ENCODE peak calls at places on chromosomes 5 and 9, in five cellular contexts. V, B, P, Z and K are unnamed samples.

GRCh38 chr9:121888438-121888775 is 204.7 kb downstream of the TTLL11 start:
- DNase-seq in P (peak), B (no peak), Z (no peak), V (no peak), K (peak)

GRCh38 chr5:139684881-139685749 is 37.0 kb downstream of the CXXC5 start:
- DNase-seq in V (no peak), Z (no peak), P (no peak), B (peak), K (no peak)

GRCh38 chr9:94014845-94015244 is 59.7 kb upstream of the BARX1 start:
- DNase-seq in V (peak), Z (peak), P (no peak), B (no peak), K (no peak)

GRCh38 chr9:110744753-110745522 is 76.3 kb downstream of the MUSK start:
- DNase-seq in Z (peak), P (peak), V (no peak), B (no peak), K (peak)

GRCh38 chr9:124210697-124211096 is 47.1 kb upstream of the NEK6 start:
- DNase-seq in B (no peak), P (peak), Z (no peak), V (no peak), K (no peak)

GRCh38 chr9:70340572-70340971 is 73.9 kb downstream of the KLF9 start:
- DNase-seq in V (no peak), Z (peak), P (peak), B (no peak), K (peak)

GRCh38 chr9:7042124-7042523 is 284.4 kb downstream of the KDM4C start:
- DNase-seq in B (no peak), V (no peak), Z (no peak), P (no peak), K (no peak)

GRCh38 chr5:307306-307705 is 14.2 kb upstream of the AHRR start:
- DNase-seq in P (no peak), Z (no peak), V (no peak), B (no peak), K (no peak)

GRCh38 chr9:29208670-29209069 is 1635.4 kb upstream of the C9orf72 start:
- DNase-seq in B (no peak), Z (no peak), V (no peak), P (no peak), K (no peak)

GRCh38 chr5:68406767-68407232 is 191.2 kb downstream of the PIK3R1 start:
- DNase-seq in V (no peak), B (no peak), Z (peak), P (no peak), K (no peak)

GRCh38 chr5:126780165-126780827 is 3.4 kb downstream of the LMNB1 start:
- DNase-seq in B (no peak), Z (peak), P (peak), V (no peak), K (peak)

GRCh38 chr5:59107692-59108091 is 524.8 kb downstream of the RAB3C start:
- DNase-seq in V (no peak), B (no peak), Z (no peak), P (peak), K (no peak)

GRCh38 chr5:1842026-1842819 is 40.5 kb downstream of the IRX4 start:
- DNase-seq in V (no peak), P (no peak), Z (no peak), B (no peak), K (no peak)

GRCh38 chr9:20732118-20732517 is 48.1 kb downstream of the FOCAD start:
- DNase-seq in V (no peak), Z (no peak), P (peak), B (no peak), K (peak)

GRCh38 chr5:54904425-54904824 is 81.0 kb downstream of the ESM1 start:
- DNase-seq in V (peak), B (no peak), P (peak), Z (no peak), K (peak)

GRCh38 chr5:93245226-93245625 is 335.8 kb downstream of the NR2F1-AS1 start:
- DNase-seq in P (no peak), Z (no peak), B (no peak), V (no peak), K (no peak)

GRCh38 chr5:174533771-174534221 is 190.6 kb upstream of the MSX2 start:
- DNase-seq in B (no peak), P (peak), V (no peak), Z (no peak), K (peak)

GRCh38 chr5:159874308-159874707 is 42.0 kb upstream of the ADRA1B start:
- DNase-seq in B (no peak), Z (no peak), V (no peak), P (peak), K (peak)

GRCh38 chr9:135857371-135857786 is 50.0 kb downstream of the CAMSAP1 start:
- DNase-seq in B (no peak), V (no peak), P (peak), Z (no peak), K (peak)